ENCODE peak calls at places on chromosomes 16 and 17, in ten cellular contexts. I, F, J, B, S, N, G, L, Q and U are unnamed samples.

GRCh38 chr16:29675811-29676643 is 3.0 kb upstream of the QPRT start:
- DNase-seq in L (no peak), F (peak; percentile 24), B (no peak), Q (no peak), J (no peak), N (no peak), I (peak; percentile 31), S (peak; percentile 38), G (no peak), U (peak; percentile 44)

GRCh38 chr16:58211245-58211644 is 13.3 kb upstream of the CSNK2A2 start:
- DNase-seq in Q (no peak), I (no peak), N (no peak), G (no peak), F (no peak), L (no peak), S (no peak), J (no peak), B (no peak), U (no peak)

GRCh38 chr16:28591355-28591754 is 5.5 kb downstream of the SULT1A2 start:
- DNase-seq in G (no peak), F (no peak), S (no peak), J (no peak), Q (no peak), B (no peak), N (no peak), I (no peak), L (no peak), U (no peak)

GRCh38 chr17:48579738-48580543 is 1.8 kb upstream of the HOXB4 start:
- DNase-seq in Q (no peak), G (no peak), J (no peak), B (no peak), S (no peak), N (no peak), F (no peak), L (no peak), I (peak; percentile 95), U (no peak)

GRCh38 chr16:67311607-67312449 is 14.7 kb downstream of the KCTD19 start:
- DNase-seq in S (peak; percentile 100), L (peak; percentile 74), I (peak; percentile 99), Q (peak; percentile 31), B (no peak), N (peak; percentile 100), G (peak; percentile 97), F (peak; percentile 99), J (peak; percentile 50), U (no peak)

GRCh38 chr17:65020284-65020683 is 36.3 kb downstream of the GNA13 start:
- DNase-seq in S (peak; percentile 91), J (no peak), L (peak; percentile 14), N (peak; percentile 59), Q (no peak), G (peak; percentile 53), B (no peak), I (peak; percentile 91), F (no peak), U (no peak)

GRCh38 chr17:61669522-61669921 is 78.5 kb upstream of the NACA2 start:
- DNase-seq in N (no peak), F (no peak), I (no peak), L (no peak), S (no peak), Q (no peak), G (no peak), J (no peak), B (no peak), U (no peak)

GRCh38 chr16:23423496-23424049 is 29.4 kb downstream of the COG7 start:
- DNase-seq in B (peak; percentile 49), L (peak; percentile 39), N (peak; percentile 97), F (peak; percentile 81), Q (peak; percentile 82), G (peak; percentile 97), I (peak; percentile 99), S (peak; percentile 98), J (peak; percentile 80), U (peak; percentile 10)

GRCh38 chr17:42399948-42400843 is 12.0 kb upstream of the STAT3 start:
- DNase-seq in L (peak; percentile 44), J (no peak), F (no peak), N (no peak), Q (no peak), I (no peak), B (no peak), G (no peak), S (no peak), U (no peak)

GRCh38 chr16:84005391-84005790 is 37.2 kb downstream of the SLC38A8 start:
- DNase-seq in I (no peak), J (no peak), S (no peak), Q (no peak), F (no peak), N (no peak), L (no peak), B (no peak), G (no peak), U (no peak)

GRCh38 chr16:58385218-58385773 is 7.0 kb upstream of the GINS3 start:
- DNase-seq in S (no peak), F (no peak), L (no peak), J (no peak), B (no peak), I (no peak), Q (no peak), N (no peak), G (no peak), U (no peak)

GRCh38 chr17:68599873-68600122 is 1.4 kb downstream of the FAM20A start:
- DNase-seq in B (peak; percentile 19), L (no peak), Q (no peak), S (no peak), N (no peak), J (no peak), I (no peak), F (no peak), G (no peak), U (no peak)
- H3K4me3 ChIP-seq in B (peak overlapping the region; percentile 83), L (peak overlapping the region; percentile 93), Q (peak overlapping the region; percentile 73), S (peak overlapping the region; percentile 78), N (no peak overlapping the region), J (peak overlapping the region; percentile 75), I (peak overlapping the region; percentile 41), F (no peak overlapping the region), G (peak overlapping the region; percentile 52), U (no peak overlapping the region)

GRCh38 chr17:58340623-58340876 is 11.5 kb downstream of the SUPT4H1 start:
- DNase-seq in J (no peak), I (no peak), S (no peak), Q (no peak), B (no peak), G (no peak), F (no peak), L (no peak), N (no peak), U (no peak)
- H3K4me3 ChIP-seq in J (no peak overlapping the region), I (no peak overlapping the region), S (no peak overlapping the region), Q (no peak overlapping the region), B (no peak overlapping the region), G (no peak overlapping the region), F (no peak overlapping the region), L (no peak overlapping the region), N (no peak overlapping the region), U (no peak overlapping the region)

GRCh38 chr16:73233423-73233762 is 185.5 kb upstream of the ZFHX3 start:
- DNase-seq in B (no peak), L (no peak), G (no peak), N (no peak), Q (no peak), S (no peak), I (no peak), J (no peak), F (no peak), U (no peak)

GRCh38 chr16:73231969-73232554 is 184.1 kb upstream of the ZFHX3 start:
- DNase-seq in L (no peak), S (no peak), I (no peak), B (no peak), J (no peak), G (no peak), F (no peak), Q (no peak), N (no peak), U (peak; percentile 46)

GRCh38 chr16:73232555-73233422 is 184.9 kb upstream of the ZFHX3 start:
- DNase-seq in S (peak; percentile 94), L (peak; percentile 82), J (peak; percentile 59), Q (no peak), F (peak; percentile 96), B (peak; percentile 16), I (peak; percentile 95), N (peak; percentile 97), G (peak; percentile 82), U (peak; percentile 59)

GRCh38 chr16:73230651-73231050 is 182.7 kb upstream of the ZFHX3 start:
- DNase-seq in G (no peak), Q (no peak), N (no peak), I (no peak), L (no peak), S (no peak), F (no peak), B (no peak), J (no peak), U (peak; percentile 71)

DNA sequence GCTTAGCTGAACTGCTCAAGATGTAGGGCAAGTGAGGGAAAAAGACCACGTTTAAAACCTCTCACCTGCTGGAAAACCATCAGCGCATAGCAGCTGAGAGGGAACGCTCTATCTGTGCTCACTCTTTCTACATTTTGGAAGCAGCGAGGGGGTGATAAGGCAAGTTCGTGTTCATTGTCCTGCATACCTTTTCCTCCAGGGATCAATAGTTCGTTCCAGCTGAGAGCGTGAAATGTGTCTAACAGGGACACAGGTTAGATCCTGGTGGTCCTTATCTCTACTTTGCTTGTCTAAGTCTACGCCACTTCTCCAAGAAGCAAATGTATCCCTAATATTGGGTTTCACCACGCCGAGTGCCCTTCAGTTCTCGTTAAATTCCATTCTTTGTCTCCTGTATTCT is 183.5 kb upstream of the ZFHX3 start:
- DNase-seq in I (no peak), B (no peak), S (no peak), N (no peak), Q (no peak), G (no peak), L (no peak), F (no peak), J (no peak), U (no peak)
- H3K4me3 ChIP-seq in I (no peak overlapping the region), B (no peak overlapping the region), S (no peak overlapping the region), N (no peak overlapping the region), Q (no peak overlapping the region), G (no peak overlapping the region), L (no peak overlapping the region), F (no peak overlapping the region), J (no peak overlapping the region), U (peak overlapping the region; percentile 87)

GRCh38 chr17:77687921-77688320 is 270.6 kb upstream of the TNRC6C start:
- DNase-seq in N (no peak), I (no peak), G (no peak), L (no peak), S (no peak), B (no peak), J (no peak), Q (no peak), F (no peak), U (no peak)

GRCh38 chr17:77692571-77693161 is 265.8 kb upstream of the TNRC6C start:
- DNase-seq in J (no peak), L (no peak), I (no peak), B (no peak), S (peak; percentile 57), N (no peak), G (peak; percentile 5), F (no peak), Q (no peak), U (no peak)

GRCh38 chr17:77688369-77688768 is 270.1 kb upstream of the TNRC6C start:
- DNase-seq in N (no peak), L (no peak), F (no peak), G (no peak), J (no peak), I (no peak), S (no peak), B (no peak), Q (no peak), U (no peak)

GRCh38 chr17:77691216-77692085 is 267.1 kb upstream of the TNRC6C start:
- DNase-seq in S (no peak), N (no peak), G (no peak), J (no peak), F (no peak), B (no peak), L (no peak), Q (no peak), I (no peak), U (no peak)

GRCh38 chr17:77690271-77691161 is 268.0 kb upstream of the TNRC6C start:
- DNase-seq in L (peak; percentile 61), J (no peak), I (no peak), B (no peak), Q (no peak), F (no peak), N (no peak), G (peak; percentile 22), S (no peak), U (peak; percentile 45)
- H3K4me3 ChIP-seq in L (no peak overlapping the region), J (no peak overlapping the region), I (no peak overlapping the region), B (peak overlapping the region; percentile 48), Q (peak overlapping the region; percentile 49), F (no peak overlapping the region), N (no peak overlapping the region), G (peak overlapping the region; percentile 20), S (no peak overlapping the region), U (peak overlapping the region; percentile 52)